ENCODE peak calls at places on chromosomes 16 and 17, in nine cellular contexts. O is pancreas; A is H9; T is CD8-positive, alpha-beta T cell; W is A549; Q is PC-3; K is left ventricle myocardium inferior; V is tibial artery; N is psoas muscle. S is an unnamed sample. For H3K4me1, the result is how much of the 10 kb centered on the place peaks cover.

GRCh38 chr16:51881731-51882130 is 665.2 kb downstream of the TOX3 start:
- DNase-seq in O (no peak), A (no peak), T (no peak), W (no peak), Q (no peak), K (no peak), V (no peak), N (no peak), S (no peak)

GRCh38 chr16:28264656-28265055 is 27.7 kb upstream of the SBK1 start:
- DNase-seq in O (no peak), A (peak), T (no peak), W (no peak), Q (no peak), K (no peak), V (no peak), N (peak), S (no peak)

GRCh38 chr16:87317766-87318121 is 552 bp upstream of the C16orf95 start:
- DNase-seq in O (no peak), A (no peak), T (no peak), W (peak), Q (peak), K (peak), V (peak), N (peak), S (peak)

GRCh38 chr16:68427649-68428303 is 20.5 kb downstream of the SMPD3 start:
- DNase-seq in O (no peak), A (no peak), T (no peak), W (no peak), Q (no peak), K (no peak), V (no peak), N (no peak), S (no peak)

GRCh38 chr16:3819741-3820724 is 60.5 kb downstream of the CREBBP start:
- DNase-seq in O (no peak), A (no peak), T (no peak), W (peak), Q (peak), K (no peak), V (no peak), N (no peak), S (peak)

GRCh38 chr16:81896902-81897301 is 114.4 kb downstream of the SDR42E1 start:
- DNase-seq in O (no peak), A (no peak), T (no peak), W (no peak), Q (peak), K (no peak), V (peak), N (no peak), S (no peak)

GRCh38 chr16:46975165-46975564 is 1.7 kb upstream of the DNAJA2 start:
- DNase-seq in O (no peak), A (no peak), T (no peak), W (no peak), Q (no peak), K (no peak), V (no peak), N (no peak), S (no peak)

GRCh38 chr17:48723555-48724239 is 712 bp downstream of the PRAC2 start:
- DNase-seq in O (no peak), A (peak), T (no peak), W (no peak), Q (peak), K (no peak), V (no peak), N (no peak), S (no peak)

GRCh38 chr16:66134875-66135274 is 231.6 kb upstream of the CDH5 start:
- DNase-seq in O (no peak), A (no peak), T (no peak), W (no peak), Q (no peak), K (no peak), V (no peak), N (no peak), S (no peak)

GRCh38 chr17:77854083-77854758 is 104.3 kb upstream of the TNRC6C start:
- DNase-seq in O (peak), A (no peak), T (no peak), W (no peak), Q (no peak), K (peak), V (no peak), N (no peak), S (no peak)

GRCh38 chr16:77556203-77556602 is 121.4 kb upstream of the ADAMTS18 start:
- DNase-seq in O (no peak), A (peak), T (no peak), W (no peak), Q (no peak), K (no peak), V (no peak), N (no peak), S (no peak)

GRCh38 chr17:58677204-58677880 is 14.5 kb downstream of the TEX14 start:
- DNase-seq in O (no peak), A (no peak), T (no peak), W (no peak), Q (peak), K (no peak), V (no peak), N (no peak), S (peak)

GRCh38 chr17:65556014-65556909 is 5.2 kb downstream of the AXIN2 start:
- DNase-seq in O (peak), A (peak), T (peak), W (peak), Q (peak), K (peak), V (peak), N (peak), S (no peak)

GRCh38 chr17:42548070-42548837 is 4.5 kb upstream of the HSD17B1 start:
- DNase-seq in O (peak), A (peak), T (peak), W (peak), Q (peak), K (peak), V (no peak), N (no peak), S (no peak)

GRCh38 chr16:80056334-80056733 is 455.8 kb upstream of the MAF start:
- DNase-seq in O (no peak), A (no peak), T (no peak), W (no peak), Q (no peak), K (no peak), V (no peak), N (no peak), S (no peak)

GRCh38 chr17:80109713-80110446 is 8.5 kb downstream of the GAA start:
- DNase-seq in O (no peak), A (no peak), T (no peak), W (no peak), Q (no peak), K (no peak), V (peak), N (no peak), S (peak)

GRCh38 chr17:21452377-21453143 is 76.4 kb downstream of the KCNJ12 start:
- DNase-seq in O (no peak), A (peak), T (peak), W (no peak), Q (peak), K (peak), V (peak), N (peak), S (peak)

GRCh38 chr16:83054302-83054701 is 427.5 kb downstream of the CDH13 start:
- DNase-seq in O (no peak), A (no peak), T (no peak), W (no peak), Q (no peak), K (no peak), V (no peak), N (no peak), S (no peak)

GRCh38 chr16:88522276-88522949 is 47.8 kb upstream of the ZC3H18 start:
- DNase-seq in O (no peak), A (no peak), T (no peak), W (no peak), Q (no peak), K (no peak), V (no peak), N (no peak), S (no peak)

GRCh38 chr17:50181155-50181554 is 15.3 kb downstream of the SGCA start:
- DNase-seq in O (no peak), A (no peak), T (no peak), W (no peak), Q (no peak), K (no peak), V (no peak), N (peak), S (no peak)

GRCh38 chr16:51762081-51762995 is 611.3 kb upstream of the SALL1 start:
- DNase-seq in O (peak), A (peak), T (peak), W (peak), Q (peak), K (peak), V (peak), N (peak), S (peak)

GRCh38 chr17:43329183-43329582 is 69.6 kb upstream of the ARL4D start:
- DNase-seq in O (no peak), A (no peak), T (no peak), W (no peak), Q (no peak), K (no peak), V (no peak), N (no peak), S (no peak)

GRCh38 chr16:78606572-78606971 is 507.1 kb downstream of the WWOX start:
- DNase-seq in O (no peak), A (no peak), T (no peak), W (no peak), Q (no peak), K (no peak), V (no peak), N (no peak), S (no peak)

GRCh38 chr17:39547713-39548478 is 59.8 kb downstream of the NEUROD2 start:
- DNase-seq in O (peak), A (peak), T (peak), W (peak), Q (peak), K (peak), V (peak), N (peak), S (peak)

GRCh38 chr17:38871247-38871991 is 1.6 kb downstream of the LASP1 start:
- DNase-seq in O (no peak), A (peak), T (peak), W (peak), Q (peak), K (peak), V (peak), N (peak), S (peak)

GRCh38 chr16:66166451-66166850 is 200.0 kb upstream of the CDH5 start:
- DNase-seq in O (no peak), A (no peak), T (no peak), W (no peak), Q (no peak), K (no peak), V (peak), N (peak), S (no peak)

GRCh38 chr17:81478119-81478518 is 34.5 kb downstream of the ACTG1 start:
- DNase-seq in O (no peak), A (no peak), T (no peak), W (no peak), Q (no peak), K (no peak), V (no peak), N (no peak), S (no peak)

GRCh38 chr16:71794943-71795342 is 13.7 kb downstream of the AP1G1 start:
- DNase-seq in O (no peak), A (no peak), T (no peak), W (no peak), Q (no peak), K (no peak), V (no peak), N (no peak), S (no peak)

GRCh38 chr17:79944821-79945391 is 90.8 kb downstream of the TBC1D16 start:
- DNase-seq in O (peak), A (peak), T (no peak), W (no peak), Q (no peak), K (peak), V (peak), N (peak), S (no peak)

GRCh38 chr16:10876305-10876704 is 697 bp upstream of the CIITA start:
- DNase-seq in O (no peak), A (no peak), T (no peak), W (no peak), Q (no peak), K (no peak), V (no peak), N (no peak), S (no peak)

GRCh38 chr16:85461814-85462404 is 151.2 kb upstream of the GSE1 start:
- DNase-seq in O (peak), A (peak), T (no peak), W (no peak), Q (no peak), K (no peak), V (no peak), N (no peak), S (no peak)

GRCh38 chr17:79214940-79215604 is 140.4 kb downstream of the ENGASE start:
- DNase-seq in O (no peak), A (no peak), T (no peak), W (no peak), Q (no peak), K (no peak), V (no peak), N (no peak), S (no peak)

GRCh38 chr17:17874478-17874877 is 37.7 kb upstream of the SREBF1 start:
- DNase-seq in O (no peak), A (no peak), T (no peak), W (no peak), Q (peak), K (no peak), V (no peak), N (no peak), S (peak)

GRCh38 chr16:81429045-81429521 is 15.5 kb upstream of the CMIP start:
- DNase-seq in O (peak), A (peak), T (no peak), W (no peak), Q (peak), K (peak), V (no peak), N (no peak), S (no peak)

GRCh38 chr17:48814504-48814903 is 2.5 kb downstream of the TTLL6 start:
- DNase-seq in O (peak), A (peak), T (peak), W (peak), Q (peak), K (peak), V (no peak), N (peak), S (no peak)

GRCh38 chr16:11875721-11876120 is 24.4 kb upstream of the RSL1D1 start:
- DNase-seq in O (no peak), A (no peak), T (no peak), W (no peak), Q (no peak), K (no peak), V (no peak), N (no peak), S (no peak)

GRCh38 chr16:11871193-11871592 is 19.9 kb upstream of the RSL1D1 start:
- DNase-seq in O (no peak), A (peak), T (no peak), W (no peak), Q (no peak), K (no peak), V (no peak), N (no peak), S (no peak)

GRCh38 chr16:11880047-11880446 is 28.7 kb upstream of the RSL1D1 start:
- DNase-seq in O (no peak), A (no peak), T (no peak), W (no peak), Q (no peak), K (no peak), V (no peak), N (no peak), S (peak)

GRCh38 chr16:11877374-11877773 is 26.0 kb upstream of the RSL1D1 start:
- DNase-seq in O (no peak), A (no peak), T (no peak), W (no peak), Q (no peak), K (no peak), V (no peak), N (no peak), S (no peak)

GRCh38 chr16:11876306-11876705 is 25.0 kb upstream of the RSL1D1 start:
- DNase-seq in O (no peak), A (no peak), T (no peak), W (no peak), Q (no peak), K (no peak), V (no peak), N (no peak), S (no peak)
- H3K27ac ChIP-seq in O (no peak), A (no peak), T (no peak), W (no peak), Q (no peak), K (peak), V (no peak), N (no peak), S (no peak)

DNA sequence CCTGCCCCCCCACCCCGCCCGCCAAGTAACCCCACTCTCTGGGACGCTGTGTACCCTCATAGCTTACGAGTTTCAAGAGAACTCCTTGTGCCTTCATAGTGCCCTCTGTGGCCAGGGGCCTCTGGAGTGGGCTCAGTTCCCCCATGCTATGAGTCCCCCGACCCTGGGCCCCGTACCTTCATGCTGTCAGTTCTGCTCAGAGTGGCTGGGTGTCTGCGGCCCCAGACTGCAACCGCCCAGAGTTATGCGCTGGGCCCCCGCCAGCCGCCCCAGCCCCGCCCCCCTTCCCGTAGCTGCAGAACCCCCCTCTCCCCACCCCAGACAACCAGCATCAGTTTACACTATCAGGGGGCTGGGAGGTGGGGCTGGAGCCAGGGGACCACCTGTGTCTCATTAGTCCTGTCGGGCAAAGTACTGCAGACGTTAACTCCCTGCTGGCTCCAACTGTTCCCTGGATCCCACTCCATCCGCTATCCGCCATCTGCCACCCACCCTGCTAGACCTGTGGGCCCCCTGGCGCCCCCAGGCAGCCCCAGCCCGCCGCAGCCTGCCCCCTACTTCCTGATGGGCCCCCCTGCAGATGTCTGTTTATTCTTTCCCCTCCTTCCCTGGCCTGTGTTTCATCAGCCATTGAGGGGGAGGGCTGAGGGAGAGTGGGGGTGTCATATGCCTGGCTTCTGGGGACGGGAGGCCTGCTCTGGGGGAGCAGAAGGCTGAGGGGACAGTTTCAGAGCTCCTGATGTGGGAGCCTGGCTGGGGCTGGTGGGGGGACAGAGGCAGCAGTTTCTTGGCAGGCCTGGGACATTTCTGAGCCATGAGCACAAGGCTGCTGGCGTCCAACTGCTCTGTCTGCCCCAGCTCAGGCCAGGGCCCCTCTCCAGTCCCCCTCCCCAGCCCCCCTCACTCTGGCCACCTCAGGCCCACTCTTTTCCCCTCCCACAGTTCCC is at the start of gene MFAP4:
- DNase-seq in O (no peak), A (peak), T (no peak), W (no peak), Q (no peak), K (peak), V (peak), N (peak), S (no peak)
- H3K4me1 ChIP-seq in O (under half), A (under half), T (under half), W (under half), Q (under half), K (half or more), V (under half), N (under half), S (under half)

GRCh38 chr17:28426081-28426519 is 20.1 kb upstream of the SLC46A1 start:
- DNase-seq in O (no peak), A (peak), T (no peak), W (peak), Q (peak), K (no peak), V (no peak), N (no peak), S (no peak)
- TF ChIP-seq CTCF in O (peak), A (peak), T (no peak), W (no peak), Q (peak), K (peak), V (no peak), N (no peak), S (peak)

GRCh38 chr17:72476134-72476533 is 355.3 kb downstream of the SOX9 start:
- DNase-seq in O (peak), A (no peak), T (no peak), W (no peak), Q (no peak), K (no peak), V (no peak), N (no peak), S (no peak)
- H3K27ac ChIP-seq in O (peak), A (peak), T (no peak), W (peak), Q (no peak), K (no peak), V (no peak), N (no peak), S (no peak)

DNA sequence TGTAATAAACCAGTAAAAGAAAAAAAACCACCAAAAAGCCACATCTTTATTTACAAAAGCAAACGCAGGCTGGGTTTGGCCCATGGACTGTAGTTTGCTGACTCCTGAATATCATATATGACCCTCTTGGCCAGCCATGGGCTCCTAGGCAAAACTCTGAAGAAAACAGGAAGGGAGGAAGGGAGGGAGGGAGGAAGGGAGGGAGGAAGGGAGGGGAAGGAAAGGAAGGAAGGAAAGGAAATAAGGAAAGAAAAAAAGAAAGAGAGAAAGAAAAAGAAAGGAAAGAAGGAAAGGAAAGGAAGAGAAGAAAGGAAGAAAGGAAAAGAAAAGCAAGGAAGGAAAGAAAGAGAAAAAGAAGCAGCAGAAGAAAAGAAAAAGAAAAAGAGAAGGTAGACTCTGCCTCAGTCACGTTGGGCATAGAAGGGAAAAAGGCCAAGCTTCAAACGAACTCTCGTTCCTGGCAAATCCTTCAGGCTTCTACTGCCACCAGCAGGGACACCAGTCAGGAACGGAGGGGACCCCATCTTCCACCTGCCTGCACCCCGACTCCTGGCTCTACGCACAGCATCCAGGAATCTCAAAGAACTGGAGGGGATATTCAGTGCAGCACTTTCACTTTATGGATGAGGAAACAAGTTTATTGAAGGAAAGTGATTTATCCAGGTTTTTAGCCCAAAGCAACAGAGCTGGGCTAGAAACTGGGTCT is 22.1 kb downstream of the CDC42EP4 start:
- DNase-seq in O (no peak), A (no peak), T (no peak), W (no peak), Q (no peak), K (no peak), V (no peak), N (no peak), S (no peak)
- H3K4me1 ChIP-seq in O (half or more), A (under half), T (under half), W (half or more), Q (half or more), K (half or more), V (under half), N (under half), S (under half)

S was measured in foreskin keratinocyte.